ENCODE peak calls at places on chromosomes 6 and 20, in eight cellular contexts. U is WTC11; P is stimulated activated CD8-positive, alpha-beta memory T cell treated with anti-CD3 and anti-CD28 coated beads, Interleukin-7, amount 100 ng/mL, for 1 hour; X is body of pancreas; I is AG20443; O is nephron progenitor cell; C is left colon; S is upper lobe of left lung. N is an unnamed sample.

GRCh38 chr6:73234732-73235131 is 9.4 kb upstream of the KHDC1L start:
- DNase-seq in U (no peak), P (no peak), X (no peak), I (peak; percentile 36), O (no peak), C (no peak), S (no peak), N (peak; percentile 12)

GRCh38 chr6:158047120-158047518 is 65.5 kb downstream of the SYNJ2 start:
- DNase-seq in U (no peak), P (no peak), X (no peak), I (peak; percentile 40), O (no peak), C (no peak), S (no peak), N (no peak)

GRCh38 chr6:157240059-157240959 is 83.0 kb downstream of the TMEM242 start:
- DNase-seq in U (no peak), P (no peak), X (no peak), I (peak; percentile 83), O (peak; percentile 49), C (peak; percentile 81), S (no peak), N (no peak)

GRCh38 chr6:92810913-92811312 is 608.4 kb downstream of the EPHA7 start:
- DNase-seq in U (peak; percentile 69), P (no peak), X (peak; percentile 39), I (no peak), O (peak; percentile 54), C (no peak), S (no peak), N (no peak)

GRCh38 chr6:147390909-147391536 is 117.5 kb upstream of the SAMD5 start:
- DNase-seq in U (no peak), P (no peak), X (no peak), I (peak; percentile 15), O (peak; percentile 18), C (no peak), S (no peak), N (no peak)

GRCh38 chr20:50496773-50497375 is 13.3 kb upstream of the PTPN1 start:
- DNase-seq in U (no peak), P (no peak), X (no peak), I (no peak), O (no peak), C (no peak), S (no peak), N (peak; percentile 69)

GRCh38 chr6:41469951-41470340 is 76.2 kb upstream of the FOXP4 start:
- DNase-seq in U (peak; percentile 40), P (no peak), X (no peak), I (no peak), O (no peak), C (no peak), S (peak; percentile 38), N (no peak)

GRCh38 chr20:17568045-17568788 is 1.7 kb upstream of the DSTN start:
- DNase-seq in U (no peak), P (no peak), X (no peak), I (no peak), O (no peak), C (no peak), S (no peak), N (no peak)

GRCh38 chr6:41970436-41970846 is 28.8 kb upstream of the CCND3 start:
- DNase-seq in U (no peak), P (no peak), X (no peak), I (peak; percentile 77), O (no peak), C (no peak), S (peak; percentile 46), N (no peak)

GRCh38 chr6:52657870-52658269 is 13.0 kb upstream of the TMEM14A start:
- DNase-seq in U (no peak), P (no peak), X (no peak), I (no peak), O (no peak), C (no peak), S (no peak), N (no peak)

GRCh38 chr6:36289281-36290018 is 19.6 kb downstream of the PNPLA1 start:
- DNase-seq in U (no peak), P (no peak), X (no peak), I (no peak), O (no peak), C (no peak), S (no peak), N (no peak)

GRCh38 chr6:166483556-166484250 is 101.0 kb upstream of the MPC1 start:
- DNase-seq in U (no peak), P (no peak), X (no peak), I (no peak), O (no peak), C (no peak), S (no peak), N (no peak)

GRCh38 chr6:7262037-7262461 is 51.0 kb downstream of the SSR1 start:
- DNase-seq in U (peak; percentile 86), P (no peak), X (no peak), I (no peak), O (peak; percentile 32), C (peak; percentile 70), S (peak; percentile 28), N (no peak)

N was measured in T1000.